ENCODE peak calls at places on chromosome 7, in six cellular contexts. One of them, this sample, is unnamed.
A peak's percentile ranks its signal among the peaks of the same experiment; 100 is the strongest.

GRCh38 chr7:117208257-117208656 is 114.6 kb downstream of the WNT2 start:
- DNase-seq in IMR-90: no peak
- DNase-seq in A549: no peak
- DNase-seq in WTC11: no peak
- DNase-seq in SK-N-SH: no peak
- DNase-seq in H1: no peak
- DNase-seq in this sample: no peak

GRCh38 chr7:153522261-153522660 is 529.9 kb upstream of the DPP6 start:
- DNase-seq in IMR-90: no peak
- DNase-seq in A549: no peak
- DNase-seq in WTC11: no peak
- DNase-seq in SK-N-SH: no peak
- DNase-seq in H1: no peak
- DNase-seq in this sample: no peak

GRCh38 chr7:91883676-91884362 is 3.3 kb upstream of the MTERF1 start:
- DNase-seq in IMR-90: no peak
- DNase-seq in A549: no peak
- DNase-seq in WTC11: no peak
- DNase-seq in SK-N-SH: no peak
- DNase-seq in H1: no peak
- DNase-seq in this sample: no peak

GRCh38 chr7:106064836-106065559 is 47.1 kb downstream of the SYPL1 start:
- DNase-seq in IMR-90: peak; percentile 88
- DNase-seq in A549: peak; percentile 88
- DNase-seq in WTC11: no peak
- DNase-seq in SK-N-SH: peak; percentile 82
- DNase-seq in H1: no peak
- DNase-seq in this sample: peak; percentile 78

GRCh38 chr7:87223666-87224065 is 4.1 kb upstream of the TMEM243 start:
- DNase-seq in IMR-90: peak; percentile 46
- DNase-seq in A549: no peak
- DNase-seq in WTC11: no peak
- DNase-seq in SK-N-SH: no peak
- DNase-seq in H1: no peak
- DNase-seq in this sample: no peak

GRCh38 chr7:566100-566499 is 46.5 kb upstream of the PDGFA start:
- DNase-seq in IMR-90: no peak
- DNase-seq in A549: no peak
- DNase-seq in WTC11: no peak
- DNase-seq in SK-N-SH: no peak
- DNase-seq in H1: no peak
- DNase-seq in this sample: no peak

GRCh38 chr7:95322874-95323273 is 1.5 kb downstream of the PON1 start:
- DNase-seq in IMR-90: no peak
- DNase-seq in A549: no peak
- DNase-seq in WTC11: no peak
- DNase-seq in SK-N-SH: peak; percentile 19
- DNase-seq in H1: no peak
- DNase-seq in this sample: no peak

GRCh38 chr7:129341838-129342806 is 92.1 kb upstream of the STRIP2 start:
- DNase-seq in IMR-90: no peak
- DNase-seq in A549: no peak
- DNase-seq in WTC11: no peak
- DNase-seq in SK-N-SH: no peak
- DNase-seq in H1: no peak
- DNase-seq in this sample: no peak

DNA sequence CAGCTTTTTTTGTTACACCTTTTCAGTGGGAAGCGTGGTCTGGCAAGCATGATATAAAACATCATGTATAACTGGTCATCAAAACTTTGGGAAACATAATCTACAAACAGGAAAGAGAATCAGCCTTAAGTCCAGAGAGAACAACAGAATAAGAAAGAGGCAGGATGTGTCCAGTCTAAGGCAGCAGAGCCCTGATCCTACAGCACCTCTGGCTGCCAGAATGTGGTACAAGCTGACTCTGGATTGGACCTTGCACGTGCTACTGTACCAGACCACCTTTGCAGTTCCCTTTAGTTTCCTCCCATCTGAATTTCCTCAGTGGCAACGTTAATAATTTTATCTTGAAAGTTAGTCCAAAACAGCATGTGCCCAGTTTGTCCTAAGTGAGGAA is 824.6 kb upstream of the IGFBP3 start:
- DNase-seq in IMR-90: peak; percentile 21
- DNase-seq in A549: no peak
- DNase-seq in WTC11: no peak
- DNase-seq in SK-N-SH: no peak
- DNase-seq in H1: no peak
- DNase-seq in this sample: no peak
- TF ChIP-seq USF2 in IMR-90: no peak
- TF ChIP-seq USF2 in A549: no peak
- TF ChIP-seq USF2 in WTC11: no peak
- TF ChIP-seq USF2 in SK-N-SH: no peak
- TF ChIP-seq USF2 in H1: no peak
- TF ChIP-seq USF2 in this sample: no peak

GRCh38 chr7:83267141-83267631 is 104.5 kb upstream of the PCLO start:
- DNase-seq in IMR-90: no peak
- DNase-seq in A549: no peak
- DNase-seq in WTC11: no peak
- DNase-seq in SK-N-SH: peak; percentile 12
- DNase-seq in H1: no peak
- DNase-seq in this sample: no peak
- TF ChIP-seq USF2 in IMR-90: no peak
- TF ChIP-seq USF2 in A549: no peak
- TF ChIP-seq USF2 in WTC11: no peak
- TF ChIP-seq USF2 in SK-N-SH: no peak
- TF ChIP-seq USF2 in H1: no peak
- TF ChIP-seq USF2 in this sample: no peak

GRCh38 chr7:5426226-5426475 is 2.5 kb upstream of the TNRC18 start:
- DNase-seq in IMR-90: peak; percentile 66
- DNase-seq in A549: no peak
- DNase-seq in WTC11: no peak
- DNase-seq in SK-N-SH: no peak
- DNase-seq in H1: no peak
- DNase-seq in this sample: no peak
- TF ChIP-seq USF2 in IMR-90: no peak
- TF ChIP-seq USF2 in A549: no peak
- TF ChIP-seq USF2 in WTC11: no peak
- TF ChIP-seq USF2 in SK-N-SH: no peak
- TF ChIP-seq USF2 in H1: no peak
- TF ChIP-seq USF2 in this sample: no peak

DNA sequence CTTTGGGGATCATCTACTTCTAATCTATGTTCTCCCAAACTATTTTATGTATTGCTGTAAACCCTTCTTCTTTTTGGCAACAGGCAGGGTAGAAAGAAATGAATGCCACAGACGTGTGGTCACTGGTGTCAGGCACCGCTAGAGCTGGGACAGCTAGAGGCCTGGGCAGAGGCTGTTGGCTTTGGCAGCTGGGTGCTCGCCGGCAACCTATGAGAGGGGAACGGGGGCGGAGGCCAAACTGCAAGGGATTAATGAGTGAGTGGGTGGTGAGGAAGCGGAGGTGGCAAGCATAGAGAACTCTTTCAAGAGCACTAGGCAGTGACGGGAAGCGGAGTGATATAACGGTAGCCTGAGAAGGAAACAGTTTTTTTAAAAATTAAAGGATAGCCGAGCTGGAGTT is 78.5 kb downstream of the CREB5 start:
- DNase-seq in IMR-90: no peak
- DNase-seq in A549: no peak
- DNase-seq in WTC11: no peak
- DNase-seq in SK-N-SH: no peak
- DNase-seq in H1: no peak
- DNase-seq in this sample: no peak
- TF ChIP-seq USF2 in IMR-90: no peak
- TF ChIP-seq USF2 in A549: no peak
- TF ChIP-seq USF2 in WTC11: no peak
- TF ChIP-seq USF2 in SK-N-SH: no peak
- TF ChIP-seq USF2 in H1: no peak
- TF ChIP-seq USF2 in this sample: no peak

DNA sequence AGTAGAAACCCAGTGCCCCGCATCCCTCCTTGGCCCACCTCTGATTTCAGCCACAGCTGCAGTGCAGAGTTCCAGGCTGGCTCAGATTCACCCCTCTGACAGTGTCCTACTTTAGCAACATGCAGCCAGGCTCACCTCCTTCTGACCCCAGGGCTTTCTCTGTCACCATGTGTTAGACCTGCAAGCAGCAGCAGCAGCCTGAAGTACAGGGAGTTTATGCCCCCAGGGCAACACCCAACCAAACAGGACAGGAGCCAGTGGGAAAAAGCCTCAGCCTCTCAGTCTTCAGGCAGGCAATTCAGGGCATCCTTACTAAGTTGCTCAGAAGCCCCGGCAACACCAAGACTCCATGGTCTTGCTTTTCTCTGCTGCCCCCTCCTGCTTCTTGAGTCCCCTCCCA is 109.0 kb upstream of the PLXNA4 start:
- DNase-seq in IMR-90: no peak
- DNase-seq in A549: no peak
- DNase-seq in WTC11: no peak
- DNase-seq in SK-N-SH: no peak
- DNase-seq in H1: no peak
- DNase-seq in this sample: no peak
- TF ChIP-seq USF2 in IMR-90: no peak
- TF ChIP-seq USF2 in A549: no peak
- TF ChIP-seq USF2 in WTC11: no peak
- TF ChIP-seq USF2 in SK-N-SH: no peak
- TF ChIP-seq USF2 in H1: no peak
- TF ChIP-seq USF2 in this sample: no peak

DNA sequence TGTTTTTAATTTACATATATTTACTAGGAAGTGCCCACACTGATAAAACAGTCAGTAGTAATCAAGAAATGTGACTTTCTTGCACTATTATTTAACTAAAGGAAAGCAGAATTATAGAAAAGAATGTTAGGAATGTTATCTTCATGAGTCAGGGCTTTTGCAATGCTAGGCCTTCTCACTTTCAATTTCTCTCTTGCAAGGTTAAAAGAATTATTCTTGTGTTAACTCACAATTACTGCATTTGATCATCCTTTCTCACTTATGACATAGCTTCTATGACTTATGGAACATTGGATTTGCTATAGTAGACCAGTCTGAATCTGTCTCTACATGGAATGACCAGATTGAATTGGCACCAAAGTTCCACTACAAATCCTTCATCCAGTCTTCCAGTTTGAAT is 192.4 kb downstream of the SDK1 start:
- DNase-seq in IMR-90: peak; percentile 67
- DNase-seq in A549: no peak
- DNase-seq in WTC11: no peak
- DNase-seq in SK-N-SH: no peak
- DNase-seq in H1: no peak
- DNase-seq in this sample: peak; percentile 9
- TF ChIP-seq USF2 in IMR-90: no peak
- TF ChIP-seq USF2 in A549: no peak
- TF ChIP-seq USF2 in WTC11: no peak
- TF ChIP-seq USF2 in SK-N-SH: no peak
- TF ChIP-seq USF2 in H1: no peak
- TF ChIP-seq USF2 in this sample: no peak

GRCh38 chr7:41832936-41833335 is 130.0 kb upstream of the INHBA start:
- DNase-seq in IMR-90: no peak
- DNase-seq in A549: no peak
- DNase-seq in WTC11: no peak
- DNase-seq in SK-N-SH: no peak
- DNase-seq in H1: no peak
- DNase-seq in this sample: no peak
- TF ChIP-seq USF2 in IMR-90: no peak
- TF ChIP-seq USF2 in A549: no peak
- TF ChIP-seq USF2 in WTC11: no peak
- TF ChIP-seq USF2 in SK-N-SH: no peak
- TF ChIP-seq USF2 in H1: no peak
- TF ChIP-seq USF2 in this sample: no peak

GRCh38 chr7:151776876-151777510 is 99.9 kb downstream of the PRKAG2 start:
- DNase-seq in IMR-90: no peak
- DNase-seq in A549: no peak
- DNase-seq in WTC11: no peak
- DNase-seq in SK-N-SH: no peak
- DNase-seq in H1: no peak
- DNase-seq in this sample: no peak
- TF ChIP-seq USF2 in IMR-90: no peak
- TF ChIP-seq USF2 in A549: no peak
- TF ChIP-seq USF2 in WTC11: no peak
- TF ChIP-seq USF2 in SK-N-SH: no peak
- TF ChIP-seq USF2 in H1: no peak
- TF ChIP-seq USF2 in this sample: no peak

GRCh38 chr7:45000096-45001032 is at the start of gene CCM2:
- DNase-seq in IMR-90: peak; percentile 32
- DNase-seq in A549: peak; percentile 36
- DNase-seq in WTC11: peak; percentile 47
- DNase-seq in SK-N-SH: peak; percentile 98
- DNase-seq in H1: no peak
- DNase-seq in this sample: no peak
- TF ChIP-seq USF2 in IMR-90: no peak
- TF ChIP-seq USF2 in A549: no peak
- TF ChIP-seq USF2 in WTC11: no peak
- TF ChIP-seq USF2 in SK-N-SH: no peak
- TF ChIP-seq USF2 in H1: no peak
- TF ChIP-seq USF2 in this sample: no peak

This sample was measured in HepG2.